ENCODE peak calls at places on chromosomes 12 and 14, in four cellular contexts. One of them, this sample, is unnamed.

GRCh38 chr12:49942512-49942893 is 8.0 kb upstream of the AQP2 start:
- DNase-seq in HepG2: no peak
- DNase-seq in HCT116: no peak
- DNase-seq in GM12878: no peak
- DNase-seq in this sample: no peak

GRCh38 chr12:34393086-34393820 is 371.0 kb downstream of the ALG10 start:
- DNase-seq in HepG2: no peak
- DNase-seq in HCT116: no peak
- DNase-seq in GM12878: no peak
- DNase-seq in this sample: no peak

GRCh38 chr14:22861651-22862050 is 9.9 kb upstream of the LRP10 start:
- DNase-seq in HepG2: peak
- DNase-seq in HCT116: no peak
- DNase-seq in GM12878: no peak
- DNase-seq in this sample: no peak

GRCh38 chr12:6567824-6568617 is at the start of gene NOP2:
- DNase-seq in HepG2: peak
- DNase-seq in HCT116: peak
- DNase-seq in GM12878: peak
- DNase-seq in this sample: peak

GRCh38 chr12:65668981-65669695 is 155.1 kb upstream of the HMGA2 start:
- DNase-seq in HepG2: no peak
- DNase-seq in HCT116: no peak
- DNase-seq in GM12878: no peak
- DNase-seq in this sample: no peak

GRCh38 chr12:89529738-89530137 is 3.9 kb upstream of the POC1B start:
- DNase-seq in HepG2: peak
- DNase-seq in HCT116: no peak
- DNase-seq in GM12878: peak
- DNase-seq in this sample: no peak

GRCh38 chr12:6230321-6231110 is 30.3 kb downstream of the CD9 start:
- DNase-seq in HepG2: peak
- DNase-seq in HCT116: no peak
- DNase-seq in GM12878: peak
- DNase-seq in this sample: no peak

GRCh38 chr14:30620178-30620577 is 1.9 kb upstream of the SCFD1 start:
- DNase-seq in HepG2: no peak
- DNase-seq in HCT116: no peak
- DNase-seq in GM12878: peak
- DNase-seq in this sample: no peak

GRCh38 chr12:9391751-9392240 is 183.6 kb upstream of the PZP start:
- DNase-seq in HepG2: peak
- DNase-seq in HCT116: no peak
- DNase-seq in GM12878: no peak
- DNase-seq in this sample: no peak

GRCh38 chr12:68158427-68158826 is 1.1 kb downstream of the IFNG start:
- DNase-seq in HepG2: no peak
- DNase-seq in HCT116: peak
- DNase-seq in GM12878: no peak
- DNase-seq in this sample: no peak

GRCh38 chr12:79939728-79940306 is 4.9 kb upstream of the PPP1R12A start:
- DNase-seq in HepG2: no peak
- DNase-seq in HCT116: no peak
- DNase-seq in GM12878: no peak
- DNase-seq in this sample: no peak

GRCh38 chr12:101127521-101128219 is 82.4 kb downstream of the SLC5A8 start:
- DNase-seq in HepG2: no peak
- DNase-seq in HCT116: no peak
- DNase-seq in GM12878: no peak
- DNase-seq in this sample: no peak

GRCh38 chr12:25957898-25958253 is 606 bp upstream of the RASSF8 start:
- DNase-seq in HepG2: no peak
- DNase-seq in HCT116: no peak
- DNase-seq in GM12878: no peak
- DNase-seq in this sample: no peak

GRCh38 chr14:105430535-105430934 is 10.9 kb downstream of the MTA1 start:
- DNase-seq in HepG2: no peak
- DNase-seq in HCT116: peak
- DNase-seq in GM12878: no peak
- DNase-seq in this sample: no peak

GRCh38 chr14:100584056-100585031 is 2.9 kb downstream of the BEGAIN start:
- DNase-seq in HepG2: no peak
- DNase-seq in HCT116: no peak
- DNase-seq in GM12878: no peak
- DNase-seq in this sample: peak

GRCh38 chr12:88944403-88944802 is 364.1 kb upstream of the KITLG start:
- DNase-seq in HepG2: peak
- DNase-seq in HCT116: peak
- DNase-seq in GM12878: no peak
- DNase-seq in this sample: no peak

GRCh38 chr12:15979096-15980091 is 68.3 kb downstream of the DERA start:
- DNase-seq in HepG2: peak
- DNase-seq in HCT116: no peak
- DNase-seq in GM12878: no peak
- DNase-seq in this sample: peak
- TF ChIP-seq ATF3 in HepG2: no peak
- TF ChIP-seq ATF3 in HCT116: no peak
- TF ChIP-seq ATF3 in GM12878: no peak
- TF ChIP-seq ATF3 in this sample: no peak

GRCh38 chr14:68834816-68835215 is 41.9 kb upstream of the ZFP36L1 start:
- DNase-seq in HepG2: no peak
- DNase-seq in HCT116: no peak
- DNase-seq in GM12878: no peak
- DNase-seq in this sample: no peak
- TF ChIP-seq ATF3 in HepG2: no peak
- TF ChIP-seq ATF3 in HCT116: no peak
- TF ChIP-seq ATF3 in GM12878: no peak
- TF ChIP-seq ATF3 in this sample: no peak

GRCh38 chr12:57590536-57590891 is 478 bp upstream of the PIP4K2C start:
- DNase-seq in HepG2: no peak
- DNase-seq in HCT116: no peak
- DNase-seq in GM12878: no peak
- DNase-seq in this sample: no peak

GRCh38 chr12:57593187-57593586 is 2.2 kb downstream of the PIP4K2C start:
- DNase-seq in HepG2: no peak
- DNase-seq in HCT116: no peak
- DNase-seq in GM12878: no peak
- DNase-seq in this sample: no peak

GRCh38 chr12:57591567-57592325 is 754 bp downstream of the PIP4K2C start:
- DNase-seq in HepG2: no peak
- DNase-seq in HCT116: no peak
- DNase-seq in GM12878: no peak
- DNase-seq in this sample: no peak

GRCh38 chr12:57590892-57591566 is at the start of gene PIP4K2C:
- DNase-seq in HepG2: peak
- DNase-seq in HCT116: peak
- DNase-seq in GM12878: peak
- DNase-seq in this sample: peak

DNA sequence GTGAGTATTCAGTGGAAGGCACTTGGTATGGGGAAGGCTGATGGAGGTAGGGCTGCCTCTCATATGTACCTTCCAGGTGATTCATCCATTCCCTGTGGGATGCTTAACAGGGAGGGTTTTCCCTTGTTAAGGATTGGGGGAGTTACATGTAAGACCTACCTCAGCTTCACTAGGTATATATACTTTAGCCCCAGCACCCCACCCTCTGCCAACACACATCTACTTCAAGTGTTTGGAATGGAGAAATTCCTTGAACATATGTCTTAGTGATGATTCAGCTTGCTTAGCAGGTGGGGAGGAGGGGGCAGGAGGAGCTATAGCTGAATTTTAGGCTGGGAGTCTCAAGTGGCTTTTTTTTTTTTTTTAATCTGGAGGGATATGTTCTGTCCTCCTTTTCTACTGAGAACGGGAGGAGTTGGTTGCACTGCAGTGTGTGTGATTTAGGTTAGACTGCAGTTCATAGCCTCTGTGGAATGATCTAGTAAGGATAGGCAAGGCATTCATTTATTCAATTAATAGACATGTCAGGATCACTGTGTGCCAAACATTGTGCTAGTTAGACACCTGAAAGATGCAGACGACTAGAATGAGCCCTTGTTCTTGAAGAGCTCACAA is 1.7 kb downstream of the PIP4K2C start:
- DNase-seq in HepG2: no peak
- DNase-seq in HCT116: no peak
- DNase-seq in GM12878: no peak
- DNase-seq in this sample: no peak
- TF ChIP-seq ATF3 in HepG2: no peak
- TF ChIP-seq ATF3 in HCT116: no peak
- TF ChIP-seq ATF3 in GM12878: no peak
- TF ChIP-seq ATF3 in this sample: no peak

DNA sequence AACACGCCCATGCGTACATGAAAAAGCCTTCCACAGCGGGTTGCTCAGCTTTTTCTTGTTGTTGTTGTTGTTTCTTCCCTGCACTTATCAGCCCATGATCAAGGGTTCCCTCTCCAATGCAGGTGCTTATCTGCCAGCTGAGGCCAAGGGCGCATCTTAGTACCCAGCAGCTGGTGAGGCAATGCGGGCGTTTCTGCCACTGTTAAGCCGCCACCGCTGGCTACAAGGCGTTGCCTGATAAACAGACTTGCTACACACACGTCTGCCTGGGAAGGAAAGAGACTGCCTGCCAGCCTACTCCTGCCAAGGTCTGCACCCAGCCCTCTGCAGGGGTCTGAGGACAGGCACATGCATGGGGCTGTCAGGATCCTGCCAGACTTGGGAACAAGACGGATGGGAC is 345.8 kb downstream of the BCL11B start:
- DNase-seq in HepG2: no peak
- DNase-seq in HCT116: no peak
- DNase-seq in GM12878: no peak
- DNase-seq in this sample: no peak
- TF ChIP-seq ATF3 in HepG2: no peak
- TF ChIP-seq ATF3 in HCT116: no peak
- TF ChIP-seq ATF3 in GM12878: no peak
- TF ChIP-seq ATF3 in this sample: no peak

DNA sequence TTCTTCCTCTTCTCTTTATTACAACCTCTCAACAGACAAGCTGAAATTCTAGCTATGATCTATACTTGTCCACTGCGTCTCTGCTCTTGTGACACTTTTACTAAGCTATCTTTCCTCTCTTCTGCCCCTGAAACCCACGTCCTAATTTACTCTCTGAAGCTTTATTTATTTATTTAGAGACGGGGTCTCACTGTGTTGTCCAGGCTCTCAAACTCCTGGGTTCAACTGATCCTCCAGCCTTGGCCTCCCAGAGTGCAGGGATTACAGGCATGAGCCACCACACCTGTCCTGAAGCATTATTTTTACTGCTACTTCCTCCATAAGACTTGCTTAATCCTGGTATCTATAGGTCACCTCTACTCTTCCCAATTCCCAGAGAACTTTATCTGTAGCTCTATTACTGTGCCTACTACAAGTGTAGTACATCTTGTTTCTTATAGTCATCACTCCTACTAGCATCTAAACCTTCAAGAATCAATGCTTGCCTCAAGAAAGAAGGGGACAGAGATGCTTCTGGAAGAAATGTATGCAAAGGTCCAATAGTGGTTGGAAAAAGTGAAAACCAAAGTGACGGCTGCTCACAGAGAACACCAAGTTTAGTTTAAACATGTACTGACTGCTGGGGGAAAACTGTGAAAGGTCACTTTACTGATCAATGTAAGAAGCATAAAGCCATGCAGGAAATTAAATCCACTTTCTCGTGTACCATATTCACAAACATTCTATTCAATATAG is 61.3 kb downstream of the MED13L start:
- DNase-seq in HepG2: no peak
- DNase-seq in HCT116: no peak
- DNase-seq in GM12878: no peak
- DNase-seq in this sample: no peak
- TF ChIP-seq ATF3 in HepG2: no peak
- TF ChIP-seq ATF3 in HCT116: no peak
- TF ChIP-seq ATF3 in GM12878: no peak
- TF ChIP-seq ATF3 in this sample: no peak

DNA sequence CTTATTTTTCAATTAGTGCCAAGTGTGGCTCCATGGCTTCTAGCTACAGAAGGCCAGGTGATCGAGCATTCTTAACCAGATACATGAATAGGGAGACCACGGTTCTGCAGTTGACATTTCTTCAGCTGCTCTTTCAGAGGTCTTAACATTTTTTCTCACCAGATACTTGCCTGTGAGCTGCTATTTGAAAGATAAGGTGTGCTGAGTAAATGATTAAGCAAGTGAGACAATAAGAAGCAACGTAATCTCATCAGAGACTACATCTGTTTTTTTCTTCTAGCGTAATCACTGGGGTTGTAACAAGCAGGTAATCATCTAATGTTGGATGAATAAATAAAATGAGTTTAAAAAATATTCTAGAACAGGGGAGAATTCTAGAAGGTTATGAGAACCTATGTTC is 912.9 kb downstream of the DIO2 start:
- DNase-seq in HepG2: no peak
- DNase-seq in HCT116: no peak
- DNase-seq in GM12878: no peak
- DNase-seq in this sample: no peak
- TF ChIP-seq ATF3 in HepG2: no peak
- TF ChIP-seq ATF3 in HCT116: no peak
- TF ChIP-seq ATF3 in GM12878: no peak
- TF ChIP-seq ATF3 in this sample: no peak

GRCh38 chr14:96197969-96198368 is 6.7 kb upstream of the BDKRB2 start:
- DNase-seq in HepG2: no peak
- DNase-seq in HCT116: no peak
- DNase-seq in GM12878: no peak
- DNase-seq in this sample: no peak
- TF ChIP-seq ATF3 in HepG2: no peak
- TF ChIP-seq ATF3 in HCT116: no peak
- TF ChIP-seq ATF3 in GM12878: no peak
- TF ChIP-seq ATF3 in this sample: no peak

DNA sequence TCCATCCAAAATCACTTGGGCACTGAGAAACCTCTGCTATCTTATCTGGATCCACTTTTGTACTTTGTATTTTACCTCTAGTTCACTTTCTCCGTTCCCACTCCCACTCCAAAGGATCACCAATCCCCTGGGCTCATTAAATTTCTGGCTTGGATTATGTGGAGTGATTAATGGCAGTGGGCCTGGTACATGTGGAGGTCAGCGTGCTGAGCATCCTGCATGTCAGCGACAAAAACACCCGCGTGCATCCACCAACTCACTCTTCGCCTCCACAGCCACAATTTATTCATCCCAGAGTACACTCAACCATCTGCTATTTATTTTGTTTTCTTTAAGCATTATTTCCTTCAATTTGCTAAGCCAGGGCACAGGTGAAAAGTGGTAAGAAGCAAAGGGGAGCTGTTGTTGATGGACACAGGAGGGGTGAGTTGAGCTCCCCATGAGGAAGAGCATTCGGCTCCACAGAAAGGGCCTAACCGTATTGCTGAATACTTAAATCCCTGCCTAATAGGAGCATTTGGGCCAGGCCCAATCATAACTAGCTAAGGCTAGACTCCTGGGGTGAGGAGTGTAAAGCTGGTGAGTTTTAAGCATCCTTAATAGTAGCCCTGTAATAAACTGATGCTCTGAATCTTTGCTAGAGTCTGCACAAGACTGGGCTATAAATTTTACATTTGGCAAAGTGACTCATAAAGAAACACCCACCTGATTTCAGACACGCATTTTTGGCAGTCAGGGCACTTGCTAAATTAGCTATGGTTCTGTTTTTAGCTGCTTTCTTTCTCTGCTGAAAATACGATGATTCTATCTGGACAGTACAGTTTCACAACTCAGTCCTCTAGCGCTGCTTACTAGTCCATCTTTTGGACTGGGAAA is 137.8 kb downstream of the SLC25A21 start:
- DNase-seq in HepG2: no peak
- DNase-seq in HCT116: no peak
- DNase-seq in GM12878: no peak
- DNase-seq in this sample: no peak
- TF ChIP-seq ATF3 in HepG2: no peak
- TF ChIP-seq ATF3 in HCT116: no peak
- TF ChIP-seq ATF3 in GM12878: no peak
- TF ChIP-seq ATF3 in this sample: no peak